ENCODE peak calls at places on chromosomes 5 and 9, in ten cellular contexts. One of them, this sample, is unnamed.

GRCh38 chr5:73815631-73816030 is 189.6 kb downstream of the ARHGEF28 start:
- DNase-seq in colonic mucosa: no peak
- DNase-seq in GM23248: peak; percentile 52
- DNase-seq in stomach: no peak
- DNase-seq in tibial nerve: no peak
- DNase-seq in sigmoid colon: no peak
- DNase-seq in HCT116: no peak
- DNase-seq in A549: no peak
- DNase-seq in tibial artery: no peak
- DNase-seq in mammary epithelial cell: peak; percentile 71
- DNase-seq in this sample: no peak

GRCh38 chr9:136242908-136243525 is 2.6 kb downstream of the QSOX2 start:
- DNase-seq in HCT116: no peak
- DNase-seq in stomach: no peak
- DNase-seq in sigmoid colon: no peak
- DNase-seq in GM23248: no peak
- DNase-seq in tibial artery: no peak
- DNase-seq in colonic mucosa: no peak
- DNase-seq in tibial nerve: no peak
- DNase-seq in A549: peak; percentile 25
- DNase-seq in mammary epithelial cell: no peak
- DNase-seq in this sample: no peak

GRCh38 chr5:64126202-64126601 is 39.4 kb upstream of the RNF180 start:
- DNase-seq in tibial nerve: no peak
- DNase-seq in stomach: no peak
- DNase-seq in tibial artery: no peak
- DNase-seq in mammary epithelial cell: no peak
- DNase-seq in HCT116: no peak
- DNase-seq in A549: no peak
- DNase-seq in sigmoid colon: no peak
- DNase-seq in colonic mucosa: no peak
- DNase-seq in GM23248: no peak
- DNase-seq in this sample: no peak

GRCh38 chr9:74449060-74449459 is 48.1 kb upstream of the RORB start:
- DNase-seq in colonic mucosa: no peak
- DNase-seq in stomach: no peak
- DNase-seq in tibial artery: no peak
- DNase-seq in mammary epithelial cell: no peak
- DNase-seq in A549: no peak
- DNase-seq in HCT116: no peak
- DNase-seq in tibial nerve: no peak
- DNase-seq in GM23248: no peak
- DNase-seq in sigmoid colon: no peak
- DNase-seq in this sample: no peak

GRCh38 chr9:110975969-110976368 is 62.3 kb downstream of the LPAR1 start:
- DNase-seq in stomach: no peak
- DNase-seq in A549: no peak
- DNase-seq in tibial artery: no peak
- DNase-seq in HCT116: no peak
- DNase-seq in colonic mucosa: no peak
- DNase-seq in GM23248: peak; percentile 57
- DNase-seq in mammary epithelial cell: no peak
- DNase-seq in sigmoid colon: no peak
- DNase-seq in tibial nerve: no peak
- DNase-seq in this sample: no peak

GRCh38 chr9:98523231-98523901 is 185.4 kb downstream of the GABBR2 start:
- DNase-seq in colonic mucosa: no peak
- DNase-seq in tibial nerve: no peak
- DNase-seq in A549: peak; percentile 31
- DNase-seq in GM23248: peak; percentile 74
- DNase-seq in tibial artery: no peak
- DNase-seq in HCT116: no peak
- DNase-seq in stomach: no peak
- DNase-seq in sigmoid colon: no peak
- DNase-seq in mammary epithelial cell: peak; percentile 16
- DNase-seq in this sample: no peak

GRCh38 chr9:127877566-127877998 is at the start of gene AK1:
- DNase-seq in GM23248: peak; percentile 86
- DNase-seq in stomach: peak; percentile 80
- DNase-seq in tibial nerve: peak; percentile 68
- DNase-seq in mammary epithelial cell: peak; percentile 34
- DNase-seq in tibial artery: peak; percentile 80
- DNase-seq in A549: no peak
- DNase-seq in colonic mucosa: peak; percentile 89
- DNase-seq in sigmoid colon: peak; percentile 91
- DNase-seq in HCT116: no peak
- DNase-seq in this sample: no peak

GRCh38 chr5:122615832-122616231 is 159.0 kb upstream of the SNX2 start:
- DNase-seq in HCT116: no peak
- DNase-seq in colonic mucosa: no peak
- DNase-seq in GM23248: no peak
- DNase-seq in tibial artery: no peak
- DNase-seq in stomach: no peak
- DNase-seq in sigmoid colon: no peak
- DNase-seq in A549: no peak
- DNase-seq in tibial nerve: no peak
- DNase-seq in mammary epithelial cell: no peak
- DNase-seq in this sample: no peak

GRCh38 chr5:78644741-78645300 is 3.8 kb downstream of the LHFPL2 start:
- DNase-seq in stomach: no peak
- DNase-seq in tibial nerve: no peak
- DNase-seq in mammary epithelial cell: no peak
- DNase-seq in GM23248: peak; percentile 31
- DNase-seq in A549: no peak
- DNase-seq in colonic mucosa: no peak
- DNase-seq in sigmoid colon: no peak
- DNase-seq in tibial artery: no peak
- DNase-seq in HCT116: no peak
- DNase-seq in this sample: no peak

GRCh38 chr5:153960269-153961215 is 78.2 kb downstream of the FAM114A2 start:
- DNase-seq in A549: no peak
- DNase-seq in HCT116: no peak
- DNase-seq in tibial nerve: no peak
- DNase-seq in GM23248: peak; percentile 24
- DNase-seq in stomach: no peak
- DNase-seq in colonic mucosa: no peak
- DNase-seq in sigmoid colon: no peak
- DNase-seq in mammary epithelial cell: no peak
- DNase-seq in tibial artery: no peak
- DNase-seq in this sample: no peak

GRCh38 chr9:20732118-20732517 is 48.1 kb downstream of the FOCAD start:
- DNase-seq in stomach: no peak
- DNase-seq in A549: peak; percentile 89
- DNase-seq in HCT116: no peak
- DNase-seq in sigmoid colon: no peak
- DNase-seq in mammary epithelial cell: peak; percentile 81
- DNase-seq in colonic mucosa: no peak
- DNase-seq in tibial nerve: no peak
- DNase-seq in GM23248: peak; percentile 69
- DNase-seq in tibial artery: no peak
- DNase-seq in this sample: no peak

GRCh38 chr9:77910216-77910615 is 121.4 kb downstream of the GNAQ start:
- DNase-seq in HCT116: no peak
- DNase-seq in mammary epithelial cell: no peak
- DNase-seq in tibial nerve: no peak
- DNase-seq in A549: no peak
- DNase-seq in sigmoid colon: no peak
- DNase-seq in tibial artery: no peak
- DNase-seq in colonic mucosa: no peak
- DNase-seq in GM23248: peak; percentile 20
- DNase-seq in stomach: no peak
- DNase-seq in this sample: no peak

GRCh38 chr5:150783422-150783928 is 4.9 kb downstream of the SMIM3 start:
- DNase-seq in GM23248: peak; percentile 96
- DNase-seq in mammary epithelial cell: peak; percentile 91
- DNase-seq in stomach: peak; percentile 54
- DNase-seq in colonic mucosa: peak; percentile 88
- DNase-seq in sigmoid colon: peak; percentile 89
- DNase-seq in tibial nerve: peak; percentile 70
- DNase-seq in tibial artery: peak; percentile 76
- DNase-seq in A549: no peak
- DNase-seq in HCT116: peak; percentile 83
- DNase-seq in this sample: no peak

DNA sequence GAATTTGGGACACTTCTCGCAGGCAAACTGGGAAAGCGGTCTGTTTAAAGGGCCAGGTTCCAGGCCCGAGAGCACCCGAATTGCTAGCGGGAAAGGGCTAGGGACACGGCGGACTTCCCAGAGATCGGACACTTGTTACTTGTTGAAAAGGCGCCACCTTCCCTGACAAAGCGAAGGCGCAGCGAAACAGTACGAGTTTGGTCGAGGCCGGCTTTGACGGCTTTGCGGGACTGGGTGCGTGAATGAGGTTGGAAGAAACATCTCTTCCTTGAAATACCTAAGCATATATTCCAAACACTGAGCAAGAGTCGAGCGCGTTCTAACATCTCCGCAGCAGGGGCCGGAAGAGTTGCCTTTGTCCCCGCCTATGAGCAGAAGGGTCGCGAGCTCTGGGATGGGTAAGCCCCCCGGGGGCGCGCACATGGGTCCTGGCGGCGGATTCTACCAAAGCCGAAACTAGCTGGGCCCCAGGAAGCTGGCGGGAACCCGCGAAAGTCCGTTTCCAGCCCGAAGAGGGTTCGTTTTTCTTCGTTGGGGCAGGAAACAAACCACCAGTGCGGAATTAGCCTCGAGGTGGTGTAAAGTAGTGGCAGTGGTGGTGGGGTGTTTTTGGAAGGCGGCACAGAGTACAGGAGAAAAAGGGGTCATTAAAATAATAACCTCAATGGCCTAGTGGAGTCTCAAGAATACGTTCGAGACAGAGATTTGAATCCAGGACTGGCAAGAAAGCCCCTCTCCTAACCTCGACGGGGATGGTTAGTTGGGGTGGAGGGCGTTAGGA is 1.5 kb downstream of the GDNF start:
- DNase-seq in sigmoid colon: peak; percentile 79
- DNase-seq in mammary epithelial cell: peak; percentile 12
- DNase-seq in stomach: no peak
- DNase-seq in HCT116: no peak
- DNase-seq in colonic mucosa: no peak
- DNase-seq in A549: peak; percentile 53
- DNase-seq in tibial artery: no peak
- DNase-seq in tibial nerve: no peak
- DNase-seq in GM23248: peak; percentile 82
- DNase-seq in this sample: no peak
- H3K4me3 ChIP-seq in sigmoid colon: peak overlapping the region; percentile 66
- H3K4me3 ChIP-seq in mammary epithelial cell: peak overlapping the region; percentile 57
- H3K4me3 ChIP-seq in stomach: peak overlapping the region; percentile 48
- H3K4me3 ChIP-seq in HCT116: no peak overlapping the region
- H3K4me3 ChIP-seq in colonic mucosa: peak overlapping the region; percentile 38
- H3K4me3 ChIP-seq in A549: peak overlapping the region; percentile 51
- H3K4me3 ChIP-seq in tibial artery: peak overlapping the region; percentile 40
- H3K4me3 ChIP-seq in tibial nerve: peak overlapping the region; percentile 24
- H3K4me3 ChIP-seq in GM23248: peak overlapping the region; percentile 90
- H3K4me3 ChIP-seq in this sample: peak overlapping the region; percentile 8

DNA sequence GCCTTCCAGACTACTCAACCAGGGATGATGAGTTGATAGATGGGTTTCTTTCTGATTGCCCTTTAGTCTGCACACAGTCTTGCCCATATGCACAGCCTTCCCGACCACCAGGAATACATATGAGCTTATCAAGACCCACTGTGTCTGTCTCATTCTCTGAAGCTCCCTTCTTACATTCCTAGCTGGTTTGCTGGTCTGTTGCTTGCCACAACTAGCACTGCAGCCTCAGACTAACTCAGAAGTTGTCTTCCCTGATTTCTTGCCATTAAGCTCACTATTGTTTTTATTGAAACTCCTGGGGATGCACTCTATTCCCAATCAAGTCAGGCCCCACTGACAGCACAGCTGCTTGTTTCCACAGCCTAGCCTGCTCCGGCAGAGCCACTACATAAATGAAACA is 97.5 kb downstream of the SAXO1 start:
- DNase-seq in stomach: no peak
- DNase-seq in A549: no peak
- DNase-seq in HCT116: no peak
- DNase-seq in tibial nerve: no peak
- DNase-seq in GM23248: peak; percentile 32
- DNase-seq in mammary epithelial cell: no peak
- DNase-seq in tibial artery: no peak
- DNase-seq in sigmoid colon: no peak
- DNase-seq in colonic mucosa: no peak
- DNase-seq in this sample: no peak
- H3K27ac ChIP-seq in stomach: no peak overlapping the region
- H3K27ac ChIP-seq in A549: no peak overlapping the region
- H3K27ac ChIP-seq in HCT116: no peak overlapping the region
- H3K27ac ChIP-seq in tibial nerve: no peak overlapping the region
- H3K27ac ChIP-seq in GM23248: no peak overlapping the region
- H3K27ac ChIP-seq in mammary epithelial cell: no peak overlapping the region
- H3K27ac ChIP-seq in tibial artery: no peak overlapping the region
- H3K27ac ChIP-seq in sigmoid colon: no peak overlapping the region
- H3K27ac ChIP-seq in colonic mucosa: no peak overlapping the region
- H3K27ac ChIP-seq in this sample: no peak overlapping the region

DNA sequence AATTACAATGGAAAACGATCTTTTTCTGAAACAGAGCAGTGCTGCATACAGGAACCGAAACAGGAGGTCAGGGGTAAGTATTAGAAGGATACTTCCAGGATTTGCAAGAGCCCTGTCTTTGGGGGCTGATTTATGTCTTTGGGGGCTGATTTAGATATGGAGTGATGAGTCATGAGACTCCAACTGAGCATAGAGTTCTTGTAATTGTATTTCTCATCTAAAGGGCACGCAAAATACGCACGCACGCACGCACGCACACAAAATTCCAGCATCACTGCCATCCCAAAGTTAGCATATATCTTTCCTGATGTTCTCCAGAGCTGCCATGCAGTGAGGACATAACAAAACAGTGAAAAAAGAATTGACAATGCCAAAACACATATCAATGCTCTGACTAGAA is 414.8 kb upstream of the CCNH start:
- DNase-seq in tibial nerve: no peak
- DNase-seq in GM23248: peak; percentile 3
- DNase-seq in colonic mucosa: no peak
- DNase-seq in tibial artery: no peak
- DNase-seq in A549: no peak
- DNase-seq in sigmoid colon: no peak
- DNase-seq in mammary epithelial cell: no peak
- DNase-seq in HCT116: no peak
- DNase-seq in stomach: no peak
- DNase-seq in this sample: no peak
- H3K4me1 ChIP-seq in tibial nerve: no peaks in the 10 kb centered on the region
- H3K4me1 ChIP-seq in GM23248: no peaks in the 10 kb centered on the region
- H3K4me1 ChIP-seq in colonic mucosa: no peaks in the 10 kb centered on the region
- H3K4me1 ChIP-seq in tibial artery: no peaks in the 10 kb centered on the region
- H3K4me1 ChIP-seq in A549: no peaks in the 10 kb centered on the region
- H3K4me1 ChIP-seq in sigmoid colon: no peaks in the 10 kb centered on the region
- H3K4me1 ChIP-seq in mammary epithelial cell: no peaks in the 10 kb centered on the region
- H3K4me1 ChIP-seq in HCT116: peaks cover 7% of the 10 kb centered on the region
- H3K4me1 ChIP-seq in stomach: no peaks in the 10 kb centered on the region
- H3K4me1 ChIP-seq in this sample: no peaks in the 10 kb centered on the region

DNA sequence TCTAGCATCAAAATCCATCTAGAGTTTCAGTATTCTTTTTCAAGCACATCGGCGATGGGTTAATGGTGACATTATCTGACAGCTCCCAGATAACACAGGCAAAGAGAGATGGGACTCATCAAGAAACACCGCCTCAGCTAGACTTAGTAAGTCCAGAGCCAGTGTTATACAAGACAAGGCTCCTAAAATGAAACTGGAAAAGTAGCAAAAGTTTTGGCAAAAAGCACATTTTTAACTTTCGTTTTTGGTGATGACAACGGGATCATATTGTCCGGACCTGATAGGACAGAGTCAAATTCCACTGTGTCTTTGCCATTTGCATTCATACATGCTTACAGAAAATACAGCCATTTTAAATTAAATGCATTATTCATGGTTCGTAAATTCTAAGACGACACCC is 152.0 kb downstream of the CRB2 start:
- DNase-seq in sigmoid colon: no peak
- DNase-seq in colonic mucosa: no peak
- DNase-seq in stomach: no peak
- DNase-seq in A549: no peak
- DNase-seq in GM23248: peak; percentile 39
- DNase-seq in tibial nerve: no peak
- DNase-seq in tibial artery: no peak
- DNase-seq in mammary epithelial cell: no peak
- DNase-seq in HCT116: no peak
- DNase-seq in this sample: no peak
- H3K4me3 ChIP-seq in sigmoid colon: no peak overlapping the region
- H3K4me3 ChIP-seq in colonic mucosa: no peak overlapping the region
- H3K4me3 ChIP-seq in stomach: no peak overlapping the region
- H3K4me3 ChIP-seq in A549: no peak overlapping the region
- H3K4me3 ChIP-seq in GM23248: peak overlapping the region; percentile 61
- H3K4me3 ChIP-seq in tibial nerve: no peak overlapping the region
- H3K4me3 ChIP-seq in tibial artery: no peak overlapping the region
- H3K4me3 ChIP-seq in mammary epithelial cell: no peak overlapping the region
- H3K4me3 ChIP-seq in HCT116: no peak overlapping the region
- H3K4me3 ChIP-seq in this sample: no peak overlapping the region